ENCODE peak calls at places on chromosomes 6 and 20, in five cellular contexts. One of them, this sample, is unnamed.

GRCh38 chr6:79949235-79949634 is 1.9 kb upstream of the ELOVL4 start:
- DNase-seq in CD8-positive, alpha-beta T cell: peak
- DNase-seq in AG09309: peak
- DNase-seq in brain microvascular endothelial cell: peak
- DNase-seq in pancreas: peak
- DNase-seq in this sample: peak

GRCh38 chr20:824916-825315 is 8.6 kb upstream of the FAM110A start:
- DNase-seq in pancreas: no peak
- DNase-seq in AG09309: no peak
- DNase-seq in brain microvascular endothelial cell: no peak
- DNase-seq in CD8-positive, alpha-beta T cell: peak
- DNase-seq in this sample: no peak

GRCh38 chr20:4830212-4830607 is 108.5 kb downstream of the PRND start:
- DNase-seq in CD8-positive, alpha-beta T cell: no peak
- DNase-seq in brain microvascular endothelial cell: no peak
- DNase-seq in AG09309: no peak
- DNase-seq in pancreas: no peak
- DNase-seq in this sample: no peak

GRCh38 chr6:130969807-130970491 is 93.1 kb downstream of the EPB41L2 start:
- DNase-seq in brain microvascular endothelial cell: peak
- DNase-seq in AG09309: no peak
- DNase-seq in CD8-positive, alpha-beta T cell: no peak
- DNase-seq in pancreas: no peak
- DNase-seq in this sample: peak

GRCh38 chr6:32046450-32047083 is 8.4 kb downstream of the CYP21A2 start:
- DNase-seq in AG09309: no peak
- DNase-seq in brain microvascular endothelial cell: no peak
- DNase-seq in pancreas: no peak
- DNase-seq in CD8-positive, alpha-beta T cell: no peak
- DNase-seq in this sample: peak

GRCh38 chr6:154868143-154868594 is 126.9 kb upstream of the TIAM2 start:
- DNase-seq in AG09309: peak
- DNase-seq in pancreas: no peak
- DNase-seq in brain microvascular endothelial cell: peak
- DNase-seq in CD8-positive, alpha-beta T cell: no peak
- DNase-seq in this sample: peak

GRCh38 chr6:18390476-18390875 is 3.3 kb downstream of the RNF144B start:
- DNase-seq in brain microvascular endothelial cell: no peak
- DNase-seq in AG09309: no peak
- DNase-seq in CD8-positive, alpha-beta T cell: no peak
- DNase-seq in pancreas: no peak
- DNase-seq in this sample: peak

GRCh38 chr6:137552809-137553208 is 58.6 kb upstream of the OLIG3 start:
- DNase-seq in brain microvascular endothelial cell: no peak
- DNase-seq in AG09309: no peak
- DNase-seq in pancreas: no peak
- DNase-seq in CD8-positive, alpha-beta T cell: no peak
- DNase-seq in this sample: no peak

GRCh38 chr20:43911066-43911465 is 3.6 kb upstream of the TOX2 start:
- DNase-seq in CD8-positive, alpha-beta T cell: peak
- DNase-seq in pancreas: no peak
- DNase-seq in AG09309: peak
- DNase-seq in brain microvascular endothelial cell: peak
- DNase-seq in this sample: peak

GRCh38 chr20:19609642-19610223 is 148.3 kb upstream of the RIN2 start:
- DNase-seq in CD8-positive, alpha-beta T cell: no peak
- DNase-seq in brain microvascular endothelial cell: no peak
- DNase-seq in pancreas: no peak
- DNase-seq in AG09309: no peak
- DNase-seq in this sample: peak

GRCh38 chr6:145213614-145214013 is 521.7 kb downstream of the EPM2A start:
- DNase-seq in brain microvascular endothelial cell: no peak
- DNase-seq in CD8-positive, alpha-beta T cell: no peak
- DNase-seq in pancreas: no peak
- DNase-seq in AG09309: no peak
- DNase-seq in this sample: no peak

GRCh38 chr6:136173519-136174507 is 76.3 kb downstream of the MTFR2 start:
- DNase-seq in pancreas: no peak
- DNase-seq in CD8-positive, alpha-beta T cell: no peak
- DNase-seq in AG09309: no peak
- DNase-seq in brain microvascular endothelial cell: peak
- DNase-seq in this sample: no peak

GRCh38 chr6:2257358-2257757 is 12.0 kb upstream of the GMDS start:
- DNase-seq in pancreas: no peak
- DNase-seq in AG09309: no peak
- DNase-seq in brain microvascular endothelial cell: no peak
- DNase-seq in CD8-positive, alpha-beta T cell: no peak
- DNase-seq in this sample: no peak

GRCh38 chr6:2259002-2259494 is 13.6 kb upstream of the GMDS start:
- DNase-seq in CD8-positive, alpha-beta T cell: no peak
- DNase-seq in AG09309: no peak
- DNase-seq in brain microvascular endothelial cell: no peak
- DNase-seq in pancreas: no peak
- DNase-seq in this sample: no peak

GRCh38 chr6:2258112-2258511 is 12.7 kb upstream of the GMDS start:
- DNase-seq in pancreas: no peak
- DNase-seq in brain microvascular endothelial cell: no peak
- DNase-seq in CD8-positive, alpha-beta T cell: no peak
- DNase-seq in AG09309: no peak
- DNase-seq in this sample: no peak

GRCh38 chr6:2263896-2264295 is 18.5 kb upstream of the GMDS start:
- DNase-seq in AG09309: no peak
- DNase-seq in brain microvascular endothelial cell: no peak
- DNase-seq in pancreas: no peak
- DNase-seq in CD8-positive, alpha-beta T cell: no peak
- DNase-seq in this sample: no peak

DNA sequence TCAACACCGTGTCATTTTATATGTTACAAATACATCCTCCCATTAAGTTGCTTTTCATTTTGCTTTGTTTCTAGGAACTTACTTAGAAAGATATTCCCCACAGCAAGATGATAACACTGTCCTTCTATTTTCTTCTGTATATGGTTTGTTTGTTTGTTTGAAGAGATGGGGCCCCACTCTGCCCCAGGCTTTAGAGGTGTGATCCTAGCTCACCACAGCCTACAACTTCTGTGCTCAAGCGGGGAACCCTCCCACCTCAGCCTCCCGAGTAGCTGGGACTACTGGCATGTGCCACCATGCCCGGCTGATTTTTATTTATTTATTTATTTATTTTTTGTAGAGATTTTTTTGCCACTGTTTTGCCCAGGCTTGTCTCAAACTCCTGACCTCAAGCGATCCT is 14.2 kb upstream of the GMDS start:
- DNase-seq in CD8-positive, alpha-beta T cell: no peak
- DNase-seq in brain microvascular endothelial cell: no peak
- DNase-seq in pancreas: no peak
- DNase-seq in AG09309: no peak
- DNase-seq in this sample: no peak
- TF ChIP-seq CTCF in CD8-positive, alpha-beta T cell: no peak
- TF ChIP-seq CTCF in brain microvascular endothelial cell: no peak
- TF ChIP-seq CTCF in pancreas: no peak
- TF ChIP-seq CTCF in AG09309: no peak
- TF ChIP-seq CTCF in this sample: no peak

GRCh38 chr6:134948142-134948541 is 1.8 kb downstream of the ALDH8A1 start:
- DNase-seq in pancreas: no peak
- DNase-seq in brain microvascular endothelial cell: no peak
- DNase-seq in CD8-positive, alpha-beta T cell: no peak
- DNase-seq in AG09309: no peak
- DNase-seq in this sample: no peak

GRCh38 chr6:134945045-134945444 is 4.9 kb downstream of the ALDH8A1 start:
- DNase-seq in CD8-positive, alpha-beta T cell: no peak
- DNase-seq in brain microvascular endothelial cell: no peak
- DNase-seq in AG09309: no peak
- DNase-seq in pancreas: no peak
- DNase-seq in this sample: no peak

GRCh38 chr6:134948708-134949107 is 1.2 kb downstream of the ALDH8A1 start:
- DNase-seq in pancreas: no peak
- DNase-seq in CD8-positive, alpha-beta T cell: no peak
- DNase-seq in AG09309: no peak
- DNase-seq in brain microvascular endothelial cell: no peak
- DNase-seq in this sample: no peak

GRCh38 chr6:134938896-134939295 is 11.0 kb downstream of the ALDH8A1 start:
- DNase-seq in AG09309: no peak
- DNase-seq in pancreas: no peak
- DNase-seq in brain microvascular endothelial cell: no peak
- DNase-seq in CD8-positive, alpha-beta T cell: peak
- DNase-seq in this sample: no peak

DNA sequence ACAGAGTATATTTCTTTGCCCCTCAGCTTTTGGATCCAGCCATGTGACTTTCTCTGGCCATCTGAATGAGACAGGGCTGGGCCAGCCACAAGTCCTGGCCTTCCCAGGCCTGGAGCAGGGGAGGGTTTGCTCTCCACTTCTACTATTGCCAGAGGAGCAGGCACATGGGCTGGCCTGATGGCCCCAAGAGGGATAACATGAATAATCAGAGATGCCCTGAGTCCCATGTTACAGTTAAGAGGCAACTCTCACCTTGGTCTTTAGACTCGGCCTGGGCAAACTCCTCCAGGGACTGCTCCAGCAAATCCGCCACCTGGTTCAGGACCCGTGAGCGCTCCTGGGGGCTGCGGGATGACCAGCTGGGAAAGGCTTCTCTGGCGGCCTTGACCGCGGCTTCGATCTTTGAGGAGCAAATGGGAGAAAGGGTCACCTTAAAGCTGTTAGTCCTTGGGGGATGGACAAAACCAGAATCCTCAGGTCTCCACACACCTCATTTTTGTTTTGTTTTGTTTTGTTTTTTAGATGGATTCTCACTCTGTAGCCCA is 6.3 kb downstream of the ALDH8A1 start:
- DNase-seq in pancreas: no peak
- DNase-seq in brain microvascular endothelial cell: no peak
- DNase-seq in AG09309: no peak
- DNase-seq in CD8-positive, alpha-beta T cell: no peak
- DNase-seq in this sample: no peak
- H3K4me3 ChIP-seq in pancreas: no peak
- H3K4me3 ChIP-seq in brain microvascular endothelial cell: no peak
- H3K4me3 ChIP-seq in AG09309: no peak
- H3K4me3 ChIP-seq in CD8-positive, alpha-beta T cell: no peak
- H3K4me3 ChIP-seq in this sample: no peak

GRCh38 chr6:70709826-70710225 is 42.1 kb downstream of the SMAP1 start:
- DNase-seq in CD8-positive, alpha-beta T cell: no peak
- DNase-seq in pancreas: no peak
- DNase-seq in brain microvascular endothelial cell: peak
- DNase-seq in AG09309: peak
- DNase-seq in this sample: peak

GRCh38 chr6:70705772-70706171 is 38.1 kb downstream of the SMAP1 start:
- DNase-seq in CD8-positive, alpha-beta T cell: no peak
- DNase-seq in AG09309: no peak
- DNase-seq in pancreas: no peak
- DNase-seq in brain microvascular endothelial cell: no peak
- DNase-seq in this sample: no peak

GRCh38 chr6:70707893-70708292 is 40.2 kb downstream of the SMAP1 start:
- DNase-seq in CD8-positive, alpha-beta T cell: no peak
- DNase-seq in brain microvascular endothelial cell: no peak
- DNase-seq in AG09309: no peak
- DNase-seq in pancreas: no peak
- DNase-seq in this sample: no peak

GRCh38 chr6:70708448-70708847 is 40.8 kb downstream of the SMAP1 start:
- DNase-seq in CD8-positive, alpha-beta T cell: no peak
- DNase-seq in brain microvascular endothelial cell: no peak
- DNase-seq in AG09309: no peak
- DNase-seq in pancreas: no peak
- DNase-seq in this sample: no peak

DNA sequence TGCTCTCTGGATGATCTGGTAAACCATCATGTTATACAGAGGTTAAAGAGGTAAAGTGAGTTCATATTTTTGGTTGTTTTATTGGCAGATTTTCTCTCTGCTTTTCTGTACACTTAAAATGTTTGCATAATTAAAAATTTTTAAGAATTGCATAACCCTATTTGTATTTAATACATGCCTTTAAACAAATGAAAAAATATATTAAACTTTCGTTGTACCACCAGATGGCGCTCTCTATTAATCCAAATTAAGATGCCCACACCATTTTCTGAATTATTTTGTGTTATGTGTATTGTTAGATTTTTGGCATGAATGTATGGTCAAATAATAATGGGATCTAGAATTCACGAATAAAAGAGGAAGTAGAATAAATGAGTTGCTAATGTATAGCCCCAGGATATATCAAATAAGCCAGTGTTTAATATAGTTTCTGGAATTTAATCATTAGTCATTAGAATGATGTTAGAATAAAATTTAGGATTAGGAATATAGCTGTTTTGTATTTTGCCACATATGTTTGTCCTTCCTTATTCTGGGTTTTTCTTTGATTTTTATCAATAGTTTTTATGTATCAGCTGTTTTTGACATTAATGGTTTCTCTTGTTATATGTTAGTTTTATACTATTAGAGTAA is 38.9 kb downstream of the SMAP1 start:
- DNase-seq in brain microvascular endothelial cell: no peak
- DNase-seq in pancreas: no peak
- DNase-seq in AG09309: no peak
- DNase-seq in CD8-positive, alpha-beta T cell: no peak
- DNase-seq in this sample: peak
- TF ChIP-seq CTCF in brain microvascular endothelial cell: peak
- TF ChIP-seq CTCF in pancreas: peak
- TF ChIP-seq CTCF in AG09309: peak
- TF ChIP-seq CTCF in CD8-positive, alpha-beta T cell: peak
- TF ChIP-seq CTCF in this sample: peak

DNA sequence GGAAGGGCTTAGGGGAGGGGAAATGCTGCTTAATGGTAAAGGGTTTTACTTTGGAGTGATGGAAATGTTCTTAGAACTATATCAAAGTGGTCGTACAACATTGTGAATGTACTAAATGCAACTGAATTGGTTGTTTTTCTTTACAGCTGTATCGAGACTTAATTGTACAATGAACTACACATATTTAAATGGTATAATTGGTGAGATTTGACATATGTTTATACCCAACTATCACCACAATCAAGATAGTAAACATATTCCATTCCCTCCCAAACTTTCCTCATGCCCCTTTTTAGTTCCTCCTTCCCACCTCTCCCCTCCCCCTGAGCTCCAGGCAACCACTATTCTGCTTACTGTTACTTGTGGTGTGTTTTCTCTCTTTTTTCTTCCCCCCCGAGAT is 44.0 kb downstream of the SCAND1 start:
- DNase-seq in AG09309: no peak
- DNase-seq in brain microvascular endothelial cell: no peak
- DNase-seq in pancreas: no peak
- DNase-seq in CD8-positive, alpha-beta T cell: no peak
- DNase-seq in this sample: no peak
- H3K4me3 ChIP-seq in AG09309: no peak
- H3K4me3 ChIP-seq in brain microvascular endothelial cell: no peak
- H3K4me3 ChIP-seq in pancreas: no peak
- H3K4me3 ChIP-seq in CD8-positive, alpha-beta T cell: no peak
- H3K4me3 ChIP-seq in this sample: no peak